ENCODE peak calls at places on chromosomes 12 and 14, in six cellular contexts. One of them, this sample, is unnamed.

GRCh38 chr12:47763481-47764344 is 5.0 kb upstream of the RAPGEF3 start:
- DNase-seq in T-helper 2 cell: no peak
- DNase-seq in RWPE1: peak
- DNase-seq in HFFc6: no peak
- DNase-seq in activated naive CD4-positive, alpha-beta T cell: no peak
- DNase-seq in transverse colon: no peak
- DNase-seq in this sample: no peak

GRCh38 chr14:51333901-51334432 is 93.9 kb downstream of the TMX1 start:
- DNase-seq in T-helper 2 cell: no peak
- DNase-seq in RWPE1: peak
- DNase-seq in HFFc6: peak
- DNase-seq in activated naive CD4-positive, alpha-beta T cell: no peak
- DNase-seq in transverse colon: no peak
- DNase-seq in this sample: peak

GRCh38 chr14:51621654-51622053 is 30.1 kb upstream of the FRMD6 start:
- DNase-seq in T-helper 2 cell: no peak
- DNase-seq in RWPE1: no peak
- DNase-seq in HFFc6: no peak
- DNase-seq in activated naive CD4-positive, alpha-beta T cell: no peak
- DNase-seq in transverse colon: peak
- DNase-seq in this sample: no peak

GRCh38 chr14:62957562-62957961 is 87.7 kb downstream of the KCNH5 start:
- DNase-seq in T-helper 2 cell: no peak
- DNase-seq in RWPE1: peak
- DNase-seq in HFFc6: peak
- DNase-seq in activated naive CD4-positive, alpha-beta T cell: no peak
- DNase-seq in transverse colon: no peak
- DNase-seq in this sample: peak

GRCh38 chr12:6532927-6533652 is 1.2 kb upstream of the GAPDH start:
- DNase-seq in T-helper 2 cell: no peak
- DNase-seq in RWPE1: peak
- DNase-seq in HFFc6: peak
- DNase-seq in activated naive CD4-positive, alpha-beta T cell: no peak
- DNase-seq in transverse colon: peak
- DNase-seq in this sample: no peak

GRCh38 chr14:91300283-91300841 is 55.9 kb upstream of the GPR68 start:
- DNase-seq in T-helper 2 cell: no peak
- DNase-seq in RWPE1: no peak
- DNase-seq in HFFc6: no peak
- DNase-seq in activated naive CD4-positive, alpha-beta T cell: no peak
- DNase-seq in transverse colon: no peak
- DNase-seq in this sample: no peak

GRCh38 chr12:57575771-57576612 is 15.0 kb upstream of the PIP4K2C start:
- DNase-seq in T-helper 2 cell: no peak
- DNase-seq in RWPE1: no peak
- DNase-seq in HFFc6: no peak
- DNase-seq in activated naive CD4-positive, alpha-beta T cell: no peak
- DNase-seq in transverse colon: peak
- DNase-seq in this sample: no peak

GRCh38 chr12:93540506-93540905 is 32.0 kb upstream of the SOCS2 start:
- DNase-seq in T-helper 2 cell: no peak
- DNase-seq in RWPE1: no peak
- DNase-seq in HFFc6: no peak
- DNase-seq in activated naive CD4-positive, alpha-beta T cell: no peak
- DNase-seq in transverse colon: no peak
- DNase-seq in this sample: no peak

GRCh38 chr14:59422069-59422881 is 42.9 kb downstream of the GPR135 start:
- DNase-seq in T-helper 2 cell: no peak
- DNase-seq in RWPE1: no peak
- DNase-seq in HFFc6: no peak
- DNase-seq in activated naive CD4-positive, alpha-beta T cell: no peak
- DNase-seq in transverse colon: no peak
- DNase-seq in this sample: no peak

GRCh38 chr14:25050494-25051170 is 685 bp upstream of the STXBP6 start:
- DNase-seq in T-helper 2 cell: no peak
- DNase-seq in RWPE1: no peak
- DNase-seq in HFFc6: peak
- DNase-seq in activated naive CD4-positive, alpha-beta T cell: no peak
- DNase-seq in transverse colon: no peak
- DNase-seq in this sample: no peak

GRCh38 chr12:122459211-122459610 is 36.7 kb upstream of the CLIP1 start:
- DNase-seq in T-helper 2 cell: no peak
- DNase-seq in RWPE1: no peak
- DNase-seq in HFFc6: no peak
- DNase-seq in activated naive CD4-positive, alpha-beta T cell: no peak
- DNase-seq in transverse colon: no peak
- DNase-seq in this sample: no peak

GRCh38 chr14:46054526-46054925 is 597.1 kb downstream of the RPL10L start:
- DNase-seq in T-helper 2 cell: no peak
- DNase-seq in RWPE1: peak
- DNase-seq in HFFc6: peak
- DNase-seq in activated naive CD4-positive, alpha-beta T cell: no peak
- DNase-seq in transverse colon: no peak
- DNase-seq in this sample: no peak

GRCh38 chr12:1189163-1189562 is 198.1 kb downstream of the ERC1 start:
- DNase-seq in T-helper 2 cell: no peak
- DNase-seq in RWPE1: peak
- DNase-seq in HFFc6: no peak
- DNase-seq in activated naive CD4-positive, alpha-beta T cell: no peak
- DNase-seq in transverse colon: no peak
- DNase-seq in this sample: peak

This sample was measured in epithelial cell of prostate.